ENCODE peak calls at places on chromosomes 7 and 10, in nine cellular contexts. M is IMR-90, G is H9, L is PC-3, K is astrocyte, B is HCT116, A is HepG2, O is DND-41, V is OCI-LY7. E is an unnamed sample.
A peak's percentile ranks its signal among the peaks of the same experiment; 100 is the strongest.

GRCh38 chr7:134900430-134900876 is 85.9 kb upstream of the AGBL3 start:
- DNase-seq in A (no peak), V (peak; percentile 1), G (no peak), K (no peak), O (no peak), M (no peak), B (no peak), L (no peak), E (no peak)

GRCh38 chr7:21383217-21383832 is 44.6 kb upstream of the SP4 start:
- DNase-seq in K (peak; percentile 1), M (no peak), G (no peak), V (no peak), L (no peak), O (no peak), B (no peak), A (no peak), E (no peak)

GRCh38 chr7:101678713-101679112 is 49.6 kb upstream of the MYL10 start:
- DNase-seq in G (no peak), L (peak; percentile 59), O (no peak), A (no peak), M (peak; percentile 50), B (no peak), V (no peak), K (peak; percentile 81), E (peak; percentile 21)

GRCh38 chr10:86103391-86104101 is 263.0 kb downstream of the GRID1 start:
- DNase-seq in K (no peak), O (no peak), B (no peak), G (no peak), A (no peak), V (no peak), M (no peak), L (no peak), E (no peak)

GRCh38 chr7:117937726-117938483 is 64.7 kb upstream of the CTTNBP2 start:
- DNase-seq in B (no peak), L (peak; percentile 28), V (no peak), M (no peak), G (no peak), K (no peak), A (peak; percentile 43), O (no peak), E (no peak)

GRCh38 chr10:48964038-48964437 is 24.4 kb upstream of the LRRC18 start:
- DNase-seq in A (no peak), O (no peak), L (no peak), V (no peak), M (no peak), G (no peak), B (no peak), K (no peak), E (no peak)

GRCh38 chr7:98186452-98187137 is 24.6 kb upstream of the BHLHA15 start:
- DNase-seq in L (peak; percentile 38), V (no peak), M (peak; percentile 82), A (no peak), G (no peak), K (peak; percentile 86), B (no peak), O (no peak), E (peak; percentile 51)

GRCh38 chr10:123083811-123084210 is 52.0 kb upstream of the HMX3 start:
- DNase-seq in L (no peak), A (no peak), B (no peak), M (no peak), V (no peak), K (no peak), O (no peak), G (no peak), E (no peak)

GRCh38 chr7:124800386-124800785 is 34.8 kb upstream of the GPR37 start:
- DNase-seq in B (no peak), K (no peak), L (no peak), M (no peak), A (no peak), O (no peak), V (no peak), G (no peak), E (no peak)

GRCh38 chr7:95686109-95686508 is 86.2 kb upstream of the DYNC1I1 start:
- DNase-seq in B (peak; percentile 54), G (peak; percentile 40), K (peak; percentile 23), O (peak; percentile 18), M (peak; percentile 39), V (peak; percentile 12), A (peak; percentile 40), L (peak; percentile 61), E (peak; percentile 38)

GRCh38 chr7:112792431-112792830 is 2.2 kb upstream of the TMEM168 start:
- DNase-seq in B (no peak), L (no peak), M (no peak), O (no peak), A (no peak), V (no peak), G (no peak), K (no peak), E (no peak)

GRCh38 chr7:107697246-107698044 is 36.8 kb downstream of the SLC26A4 start:
- DNase-seq in L (no peak), M (no peak), K (no peak), V (no peak), A (no peak), B (no peak), G (no peak), O (no peak), E (no peak)

GRCh38 chr10:80443531-80443974 is 10.6 kb upstream of the TSPAN14 start:
- DNase-seq in K (no peak), B (no peak), A (peak; percentile 41), O (no peak), G (peak; percentile 43), M (no peak), L (no peak), V (peak; percentile 61), E (no peak)

GRCh38 chr7:45912972-45913371 is 8.1 kb downstream of the IGFBP3 start:
- DNase-seq in O (no peak), A (no peak), B (no peak), V (no peak), L (no peak), M (no peak), G (no peak), K (no peak), E (no peak)

GRCh38 chr10:514137-514671 is 175.3 kb downstream of the DIP2C start:
- DNase-seq in M (no peak), A (peak; percentile 70), K (no peak), B (no peak), G (no peak), O (no peak), L (no peak), V (peak; percentile 89), E (no peak)

GRCh38 chr7:130458256-130458655 is 17.4 kb upstream of the CEP41 start:
- DNase-seq in A (no peak), K (no peak), G (no peak), L (no peak), V (no peak), O (no peak), B (no peak), M (no peak), E (no peak)

GRCh38 chr7:130453051-130453450 is 12.2 kb upstream of the CEP41 start:
- DNase-seq in L (no peak), G (no peak), V (no peak), B (no peak), A (no peak), O (no peak), M (no peak), K (no peak), E (no peak)

DNA sequence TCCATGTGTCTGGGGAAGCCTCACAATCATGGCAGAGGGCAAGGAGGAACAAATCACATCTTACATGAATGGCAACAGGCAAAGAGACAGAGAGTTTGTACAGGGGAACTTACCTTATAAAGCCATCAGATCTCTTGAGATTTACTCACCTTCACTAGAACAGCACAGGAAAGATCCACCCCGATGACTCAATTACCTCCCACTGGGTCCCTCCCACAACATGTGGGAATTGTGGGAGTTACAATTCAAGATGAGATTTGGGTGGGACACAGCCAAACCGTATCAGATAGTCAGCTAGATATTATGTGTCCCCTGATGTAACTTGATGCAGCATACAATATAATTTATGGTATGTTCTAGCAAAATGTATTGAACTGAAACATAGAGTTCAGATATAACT is 14.1 kb upstream of the CEP41 start:
- DNase-seq in O (no peak), A (no peak), L (no peak), B (no peak), V (no peak), M (no peak), K (no peak), G (no peak), E (no peak)
- H3K4me2 ChIP-seq in O (no peak overlapping the region), A (no peak overlapping the region), L (no peak overlapping the region), B (no peak overlapping the region), V (no peak overlapping the region), M (no peak overlapping the region), K (no peak overlapping the region), G (no peak overlapping the region), E (no peak overlapping the region)

DNA sequence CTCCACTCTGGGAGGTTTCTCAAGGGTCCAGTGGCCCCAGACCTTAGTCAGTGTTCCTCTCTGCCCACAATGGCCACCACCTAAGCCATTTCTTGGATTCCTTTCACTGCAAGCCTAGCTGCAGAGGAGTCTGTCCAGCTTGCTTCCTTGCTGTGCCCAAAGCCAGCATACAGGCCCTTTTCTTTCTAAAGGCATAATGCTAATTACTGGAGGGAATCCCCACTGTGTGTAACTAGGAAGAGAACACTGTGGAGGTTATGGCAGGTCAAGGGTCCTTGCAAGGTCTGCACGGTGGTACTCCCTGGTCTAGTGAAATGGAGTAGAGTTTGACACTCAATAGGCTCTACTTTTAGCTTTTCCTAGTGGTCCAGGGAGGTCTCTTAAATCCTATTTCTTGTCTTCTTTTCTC is 70.4 kb upstream of the CC2D2B start:
- DNase-seq in O (no peak), B (no peak), L (no peak), M (no peak), V (no peak), G (no peak), A (no peak), K (no peak), E (no peak)
- H3K4me2 ChIP-seq in O (no peak overlapping the region), B (no peak overlapping the region), L (no peak overlapping the region), M (no peak overlapping the region), V (peak overlapping the region; percentile 57), G (no peak overlapping the region), A (peak overlapping the region; percentile 69), K (no peak overlapping the region), E (no peak overlapping the region)

GRCh38 chr7:138125119-138125518 is 48.9 kb downstream of the AKR1D1 start:
- DNase-seq in B (no peak), L (peak; percentile 48), M (no peak), K (peak; percentile 17), A (no peak), O (no peak), V (no peak), G (no peak), E (no peak)
- H3K4me2 ChIP-seq in B (no peak overlapping the region), L (peak overlapping the region; percentile 60), M (no peak overlapping the region), K (peak overlapping the region; percentile 73), A (no peak overlapping the region), O (no peak overlapping the region), V (no peak overlapping the region), G (no peak overlapping the region), E (no peak overlapping the region)

GRCh38 chr10:104123397-104123796 is 1.4 kb downstream of the SFR1 start:
- DNase-seq in K (no peak), B (no peak), G (no peak), V (peak; percentile 46), L (peak; percentile 45), M (peak; percentile 30), O (no peak), A (no peak), E (peak; percentile 50)
- H3K4me2 ChIP-seq in K (peak overlapping the region; percentile 40), B (peak overlapping the region; percentile 85), G (peak overlapping the region; percentile 80), V (peak overlapping the region; percentile 80), L (peak overlapping the region; percentile 98), M (no peak overlapping the region), O (peak overlapping the region; percentile 89), A (peak overlapping the region; percentile 66), E (peak overlapping the region; percentile 37)

GRCh38 chr7:80721880-80722595 is 83.6 kb downstream of the CD36 start:
- DNase-seq in K (peak; percentile 88), G (no peak), A (no peak), M (peak; percentile 92), O (no peak), L (peak; percentile 72), B (peak; percentile 63), V (no peak), E (peak; percentile 93)
- H3K4me2 ChIP-seq in K (peak overlapping the region; percentile 70), G (no peak overlapping the region), A (no peak overlapping the region), M (peak overlapping the region; percentile 39), O (no peak overlapping the region), L (peak overlapping the region; percentile 79), B (peak overlapping the region; percentile 72), V (no peak overlapping the region), E (peak overlapping the region; percentile 46)